ENCODE peak calls at places on chromosome 15, in seven cellular contexts. A, U, G, N, T, H and K are unnamed samples.

GRCh38 chr15:41043276-41043675 is 72.8 kb downstream of the INO80 start:
- DNase-seq in A (no peak), U (no peak), G (peak), N (no peak), T (peak), H (no peak), K (no peak)

GRCh38 chr15:43625086-43625485 is 6.5 kb upstream of the STRC start:
- DNase-seq in A (no peak), U (no peak), G (peak), N (no peak), T (no peak), H (no peak), K (no peak)

GRCh38 chr15:29403778-29404177 is 134.2 kb upstream of the NSMCE3 start:
- DNase-seq in A (peak), U (no peak), G (no peak), N (no peak), T (no peak), H (no peak), K (no peak)

GRCh38 chr15:94125131-94125530 is 106.2 kb upstream of the MCTP2 start:
- DNase-seq in A (no peak), U (no peak), G (no peak), N (no peak), T (no peak), H (no peak), K (no peak)

GRCh38 chr15:31457631-31458526 is 131.2 kb downstream of the KLF13 start:
- DNase-seq in A (no peak), U (peak), G (peak), N (no peak), T (peak), H (peak), K (no peak)

GRCh38 chr15:72964135-72964534 is 88.1 kb upstream of the NEO1 start:
- DNase-seq in A (no peak), U (no peak), G (no peak), N (no peak), T (no peak), H (no peak), K (no peak)

GRCh38 chr15:87686308-87686707 is 570.2 kb downstream of the NTRK3 start:
- DNase-seq in A (no peak), U (no peak), G (peak), N (no peak), T (no peak), H (no peak), K (no peak)

GRCh38 chr15:82662641-82663040 is 15.5 kb upstream of the CPEB1 start:
- DNase-seq in A (no peak), U (no peak), G (no peak), N (no peak), T (no peak), H (no peak), K (no peak)

GRCh38 chr15:57031082-57031481 is 112.6 kb downstream of the TCF12 start:
- DNase-seq in A (no peak), U (no peak), G (no peak), N (no peak), T (no peak), H (no peak), K (no peak)

GRCh38 chr15:96027501-96027900 is 303.0 kb upstream of the NR2F2 start:
- DNase-seq in A (no peak), U (no peak), G (no peak), N (no peak), T (no peak), H (no peak), K (no peak)

GRCh38 chr15:44096596-44096995 is 98.5 kb downstream of the FRMD5 start:
- DNase-seq in A (no peak), U (no peak), G (peak), N (no peak), T (no peak), H (no peak), K (no peak)

GRCh38 chr15:23569513-23569912 is 4.0 kb downstream of the MKRN3 start:
- DNase-seq in A (no peak), U (no peak), G (no peak), N (no peak), T (no peak), H (no peak), K (no peak)
- H3K4me3 ChIP-seq in A (no peak), U (no peak), G (no peak), N (no peak), T (no peak), H (no peak), K (no peak)

GRCh38 chr15:70309035-70309434 is 211.3 kb upstream of the TLE3 start:
- DNase-seq in A (no peak), U (no peak), G (no peak), N (no peak), T (no peak), H (no peak), K (no peak)
- H3K4me3 ChIP-seq in A (no peak), U (no peak), G (no peak), N (no peak), T (no peak), H (no peak), K (no peak)

DNA sequence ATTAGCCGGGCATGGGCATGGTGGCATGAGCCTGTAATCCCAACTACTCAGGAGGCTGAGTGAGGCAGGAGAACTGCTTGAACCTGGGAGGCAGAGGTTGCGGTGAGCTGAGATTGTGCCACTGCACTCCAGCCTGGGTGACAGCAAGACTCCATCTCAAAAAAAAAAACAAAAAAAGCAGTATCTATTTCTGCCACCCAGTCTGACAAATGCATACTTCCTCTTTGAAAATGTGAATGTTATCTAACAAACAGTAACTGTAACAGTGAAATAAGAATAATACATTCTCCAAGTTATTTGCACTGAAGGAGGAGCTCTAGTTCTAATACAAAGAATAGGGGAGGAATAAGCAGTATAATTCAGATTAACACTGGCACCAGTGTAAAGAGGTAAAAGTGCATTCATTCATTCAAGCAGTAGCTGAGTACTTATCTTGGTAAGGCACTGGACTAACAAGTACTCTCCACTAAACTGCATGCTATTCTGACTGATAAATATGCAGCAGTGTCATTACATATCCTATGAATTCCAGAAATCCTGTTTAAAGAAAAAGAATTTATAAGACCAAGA is 12.9 kb downstream of the VPS13C start:
- DNase-seq in A (no peak), U (no peak), G (no peak), N (no peak), T (no peak), H (no peak), K (no peak)
- H3K4me3 ChIP-seq in A (no peak), U (no peak), G (no peak), N (no peak), T (no peak), H (no peak), K (no peak)

DNA sequence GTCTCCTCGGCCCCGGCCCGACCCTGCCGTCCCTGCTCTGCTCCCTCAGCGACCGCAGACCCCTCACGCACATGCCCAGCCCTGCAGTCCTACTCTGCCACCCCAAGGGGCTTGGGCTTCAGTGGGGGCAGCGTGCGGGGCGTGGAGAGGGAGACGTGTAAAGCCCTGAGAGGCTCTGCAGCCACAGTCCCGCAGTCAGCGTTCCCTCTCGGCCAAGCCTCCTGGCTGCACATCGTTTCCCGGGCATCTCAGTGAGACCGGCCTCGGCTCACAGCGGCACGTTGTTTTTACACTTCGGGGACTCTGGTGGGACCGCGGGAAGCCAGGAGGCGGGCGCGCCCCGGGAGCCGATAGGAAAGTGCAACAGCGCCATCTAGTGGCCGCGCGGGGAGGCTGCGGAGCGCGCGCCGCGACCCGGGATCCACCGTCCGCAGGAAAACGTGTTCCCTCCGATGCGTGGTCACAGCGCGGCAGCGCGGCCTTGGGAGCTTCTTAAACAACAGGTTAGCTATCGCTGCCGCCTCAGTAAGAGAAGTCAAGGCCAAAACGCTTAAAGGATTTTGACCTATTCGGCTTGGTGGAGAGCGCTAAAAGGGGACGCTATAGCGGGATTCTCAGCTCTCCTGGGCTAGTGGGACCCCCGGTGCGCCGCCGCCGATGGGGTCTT is 226.8 kb upstream of the IGF1R start:
- DNase-seq in A (peak), U (peak), G (peak), N (peak), T (peak), H (peak), K (no peak)
- H3K4me3 ChIP-seq in A (peak), U (peak), G (no peak), N (peak), T (no peak), H (peak), K (no peak)

GRCh38 chr15:90230610-90231009 is 3.1 kb downstream of the CIB1 start:
- DNase-seq in A (no peak), U (no peak), G (no peak), N (no peak), T (no peak), H (no peak), K (no peak)
- H3K4me3 ChIP-seq in A (no peak), U (no peak), G (no peak), N (no peak), T (no peak), H (no peak), K (no peak)

GRCh38 chr15:65771870-65772269 is 20.2 kb downstream of the DENND4A start:
- DNase-seq in A (no peak), U (no peak), G (no peak), N (no peak), T (no peak), H (no peak), K (no peak)

GRCh38 chr15:65773386-65774111 is 18.5 kb downstream of the DENND4A start:
- DNase-seq in A (no peak), U (no peak), G (no peak), N (no peak), T (no peak), H (no peak), K (no peak)

GRCh38 chr15:65769482-65769881 is 22.6 kb downstream of the DENND4A start:
- DNase-seq in A (no peak), U (no peak), G (no peak), N (no peak), T (no peak), H (no peak), K (no peak)

GRCh38 chr15:65777053-65777452 is 15.0 kb downstream of the DENND4A start:
- DNase-seq in A (no peak), U (no peak), G (no peak), N (no peak), T (no peak), H (no peak), K (no peak)

GRCh38 chr15:65772909-65773308 is 19.2 kb downstream of the DENND4A start:
- DNase-seq in A (no peak), U (no peak), G (no peak), N (no peak), T (no peak), H (no peak), K (no peak)
- H3K4me3 ChIP-seq in A (no peak), U (no peak), G (no peak), N (no peak), T (no peak), H (no peak), K (no peak)

DNA sequence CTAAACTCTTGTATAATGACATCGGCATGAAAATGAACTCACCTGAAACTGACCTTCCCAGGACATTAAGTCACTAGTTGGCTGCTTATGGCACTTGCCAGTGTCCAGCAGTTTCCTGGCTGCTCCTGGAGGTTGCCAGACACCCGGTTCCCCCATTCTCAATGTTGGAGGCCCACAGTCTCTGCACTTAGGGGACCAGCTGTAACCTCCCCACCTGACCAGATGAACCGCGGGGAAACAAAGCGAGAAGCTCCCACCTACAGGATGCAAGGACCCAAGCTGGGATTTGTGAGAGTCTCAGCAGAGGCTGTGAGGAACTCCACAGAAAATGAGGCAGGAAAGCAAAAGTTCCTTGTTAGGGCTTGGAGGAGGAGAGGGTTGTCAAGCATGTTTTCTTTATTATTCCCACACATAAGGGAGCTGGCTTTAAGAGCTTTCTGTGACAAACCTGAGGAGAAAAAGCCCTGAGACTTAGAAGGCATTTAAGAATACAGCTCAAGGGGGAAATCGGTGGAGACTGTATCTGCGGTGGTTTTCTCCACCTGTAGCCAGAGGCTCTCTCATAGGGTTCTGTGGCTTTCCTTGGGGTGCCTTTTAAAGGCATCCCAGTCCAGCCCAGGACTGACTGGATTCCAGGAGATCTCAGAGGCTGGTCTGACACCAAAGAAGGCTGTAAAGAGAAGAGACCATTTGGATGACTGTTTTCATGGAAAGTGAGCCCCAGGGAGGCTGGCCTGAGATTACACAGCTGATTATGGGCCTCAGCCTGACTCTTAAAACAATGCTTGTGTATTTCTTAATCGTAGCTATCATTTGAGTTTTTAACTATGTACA is 4.6 kb downstream of the TPM1 start:
- DNase-seq in A (peak), U (no peak), G (no peak), N (peak), T (no peak), H (no peak), K (no peak)
- H3K4me3 ChIP-seq in A (peak), U (peak), G (peak), N (peak), T (peak), H (peak), K (peak)

GRCh38 chr15:45116482-45117326 is 2.6 kb downstream of the DUOXA2 start:
- DNase-seq in A (peak), U (no peak), G (no peak), N (no peak), T (no peak), H (no peak), K (no peak)
- H3K4me3 ChIP-seq in A (peak), U (peak), G (no peak), N (no peak), T (no peak), H (no peak), K (no peak)